ENCODE peak calls at places on chromosomes 11 and 22, in ten cellular contexts. O is heart left ventricle, G is GM13977, X is GM12865, C is IMR-90, I is HFFc6, L is tibial nerve, M is colonic mucosa, S is upper lobe of left lung, Q is epithelial cell of esophagus. P is an unnamed sample.

GRCh38 chr11:44766972-44767278 is 40.2 kb downstream of the TSPAN18 start:
- DNase-seq in I (peak), Q (no peak), X (no peak), S (no peak), G (no peak), C (peak), O (peak), L (no peak), M (no peak), P (no peak)

GRCh38 chr11:64449381-64450167 is 90.6 kb downstream of the RPS6KA4 start:
- DNase-seq in O (peak), Q (peak), M (peak), I (peak), L (no peak), G (peak), X (peak), S (peak), C (peak), P (peak)

GRCh38 chr11:59053387-59053786 is 32.7 kb upstream of the GLYATL1B start:
- DNase-seq in X (peak), L (peak), C (peak), G (no peak), M (peak), Q (peak), I (peak), S (no peak), O (peak), P (peak)

GRCh38 chr11:120722539-120722938 is 211.0 kb downstream of the GRIK4 start:
- DNase-seq in L (no peak), I (no peak), Q (no peak), X (no peak), M (no peak), O (no peak), S (no peak), G (no peak), C (no peak), P (no peak)

GRCh38 chr11:111674941-111675340 is 72.7 kb downstream of the SIK2 start:
- DNase-seq in G (no peak), C (peak), O (no peak), I (peak), L (no peak), M (no peak), S (no peak), Q (no peak), X (no peak), P (no peak)

GRCh38 chr22:42431401-42432019 is 693 bp downstream of the NFAM1 start:
- DNase-seq in G (no peak), C (no peak), S (no peak), L (no peak), X (no peak), Q (no peak), I (no peak), M (no peak), O (no peak), P (no peak)

GRCh38 chr11:87851234-87851633 is 324.0 kb downstream of the RAB38 start:
- DNase-seq in I (peak), L (no peak), S (no peak), M (no peak), G (no peak), O (no peak), X (no peak), C (peak), Q (peak), P (no peak)

GRCh38 chr11:68117896-68118470 is 3.2 kb downstream of the CHKA start:
- DNase-seq in L (no peak), M (no peak), X (no peak), I (no peak), S (no peak), C (no peak), Q (no peak), O (no peak), G (no peak), P (no peak)

GRCh38 chr11:66719111-66719872 is 9.7 kb downstream of the SPTBN2 start:
- DNase-seq in I (no peak), G (no peak), S (no peak), O (no peak), M (no peak), Q (no peak), L (no peak), X (no peak), C (no peak), P (no peak)

GRCh38 chr11:43579171-43579918 is 101.2 kb upstream of the HSD17B12 start:
- DNase-seq in X (peak), G (peak), M (no peak), S (peak), I (no peak), L (no peak), C (peak), O (no peak), Q (peak), P (no peak)

GRCh38 chr11:107384136-107384535 is 73.5 kb downstream of the CWF19L2 start:
- DNase-seq in M (no peak), G (no peak), O (no peak), L (no peak), X (no peak), Q (no peak), I (no peak), S (no peak), C (no peak), P (no peak)

GRCh38 chr11:36615829-36616228 is 17.8 kb upstream of the RAG2 start:
- DNase-seq in C (no peak), G (no peak), M (no peak), S (no peak), X (no peak), L (no peak), I (no peak), O (no peak), Q (no peak), P (no peak)

GRCh38 chr11:13954591-13954990 is 7.9 kb upstream of the SPON1 start:
- DNase-seq in I (no peak), Q (no peak), C (no peak), X (no peak), L (no peak), O (no peak), M (no peak), S (no peak), G (no peak), P (no peak)

GRCh38 chr11:94781822-94782221 is 13.7 kb downstream of the AMOTL1 start:
- DNase-seq in S (no peak), X (no peak), Q (peak), O (no peak), L (no peak), G (no peak), I (peak), C (peak), M (no peak), P (no peak)

GRCh38 chr11:115157247-115157646 is 347.0 kb downstream of the CADM1 start:
- DNase-seq in G (no peak), X (no peak), O (no peak), M (no peak), S (no peak), L (no peak), Q (no peak), C (no peak), I (no peak), P (no peak)

GRCh38 chr11:108601150-108601549 is 7.6 kb upstream of the EXPH5 start:
- DNase-seq in G (no peak), M (no peak), C (peak), L (no peak), I (peak), Q (no peak), O (no peak), S (no peak), X (no peak), P (no peak)

GRCh38 chr22:46392137-46392844 is 56.8 kb downstream of the TRMU start:
- DNase-seq in X (no peak), C (no peak), S (no peak), Q (no peak), I (no peak), O (no peak), M (no peak), G (no peak), L (no peak), P (no peak)

GRCh38 chr11:105458071-105458470 is 151.8 kb upstream of the GRIA4 start:
- DNase-seq in M (no peak), X (no peak), G (no peak), Q (no peak), L (no peak), I (no peak), S (peak), C (no peak), O (no peak), P (no peak)

GRCh38 chr11:105456950-105457349 is 152.9 kb upstream of the GRIA4 start:
- DNase-seq in C (no peak), Q (no peak), I (no peak), S (no peak), L (no peak), M (no peak), G (no peak), X (no peak), O (no peak), P (no peak)
- TF ChIP-seq CTCF in C (no peak), Q (peak), I (peak), S (no peak), L (no peak), M (no peak), G (peak), X (peak), O (no peak), P (no peak)

DNA sequence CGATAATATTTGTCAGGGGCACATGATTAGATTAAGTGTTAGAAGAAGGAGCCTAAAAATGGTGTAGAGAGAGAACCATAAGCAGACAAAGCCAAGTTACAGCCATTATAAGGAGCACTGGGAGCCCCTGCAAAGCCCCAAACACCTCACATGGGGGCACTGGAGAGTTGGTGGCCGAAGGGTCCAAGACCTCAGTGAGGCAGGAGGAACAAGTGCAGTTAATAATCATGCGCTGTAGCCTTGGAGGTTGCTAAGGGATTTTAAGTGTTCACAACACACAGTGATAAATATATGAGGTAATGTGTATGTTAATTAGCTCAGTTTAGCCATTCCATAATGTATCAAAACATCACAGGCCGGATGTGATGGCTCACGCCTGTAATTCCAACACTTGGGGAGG is 54.4 kb upstream of the JAM3 start:
- DNase-seq in Q (no peak), I (peak), G (no peak), S (no peak), L (no peak), O (peak), C (no peak), X (no peak), M (no peak), P (no peak)
- TF ChIP-seq CTCF in Q (no peak), I (peak), G (peak), S (no peak), L (no peak), O (peak), C (no peak), X (no peak), M (no peak), P (no peak)

GRCh38 chr11:71120346-71120963 is 131.9 kb downstream of the SHANK2 start:
- DNase-seq in Q (peak), M (peak), O (no peak), L (no peak), S (no peak), C (no peak), G (no peak), I (peak), X (no peak), P (peak)
- TF ChIP-seq CTCF in Q (peak), M (no peak), O (no peak), L (no peak), S (peak), C (peak), G (peak), I (no peak), X (peak), P (peak)

GRCh38 chr11:75768112-75768908 is at the start of gene DGAT2:
- DNase-seq in M (peak), S (peak), Q (peak), O (peak), C (peak), X (peak), L (peak), G (peak), I (no peak), P (peak)
- TF ChIP-seq CTCF in M (no peak), S (peak), Q (no peak), O (peak), C (peak), X (peak), L (peak), G (peak), I (no peak), P (no peak)

GRCh38 chr11:82807646-82808045 is 74.0 kb upstream of the FAM181B start:
- DNase-seq in I (no peak), O (no peak), X (no peak), Q (no peak), M (no peak), C (no peak), S (no peak), L (no peak), G (no peak), P (no peak)
- TF ChIP-seq CTCF in I (no peak), O (no peak), X (no peak), Q (no peak), M (no peak), C (no peak), S (no peak), L (no peak), G (no peak), P (no peak)

GRCh38 chr22:16956290-16956689 is 51.7 kb downstream of the GAB4 start:
- DNase-seq in M (no peak), C (no peak), I (no peak), O (no peak), L (no peak), Q (no peak), X (no peak), S (no peak), G (no peak), P (no peak)

GRCh38 chr22:16953206-16954059 is 54.6 kb downstream of the GAB4 start:
- DNase-seq in M (no peak), S (no peak), O (no peak), I (no peak), Q (no peak), G (no peak), X (no peak), L (no peak), C (no peak), P (no peak)

GRCh38 chr22:16955081-16955480 is 52.9 kb downstream of the GAB4 start:
- DNase-seq in L (no peak), O (no peak), M (no peak), Q (no peak), I (no peak), S (no peak), G (no peak), C (no peak), X (no peak), P (no peak)

GRCh38 chr22:16955678-16956210 is 52.3 kb downstream of the GAB4 start:
- DNase-seq in Q (no peak), I (no peak), L (no peak), X (peak), C (no peak), M (no peak), G (no peak), S (no peak), O (no peak), P (no peak)

GRCh38 chr22:16954060-16954403 is 54.0 kb downstream of the GAB4 start:
- DNase-seq in G (no peak), L (no peak), O (no peak), I (no peak), S (no peak), C (no peak), M (no peak), Q (no peak), X (no peak), P (no peak)
- TF ChIP-seq CTCF in G (no peak), L (no peak), O (no peak), I (no peak), S (no peak), C (no peak), M (no peak), Q (no peak), X (no peak), P (no peak)

GRCh38 chr11:116731097-116731761 is 41.6 kb downstream of the BUD13 start:
- DNase-seq in S (no peak), I (no peak), G (no peak), M (no peak), L (no peak), Q (no peak), X (no peak), C (peak), O (no peak), P (no peak)
- TF ChIP-seq CTCF in S (no peak), I (no peak), G (no peak), M (no peak), L (no peak), Q (no peak), X (no peak), C (no peak), O (no peak), P (no peak)

GRCh38 chr22:26555478-26555877 is 34.5 kb downstream of the TPST2 start:
- DNase-seq in X (no peak), O (peak), I (no peak), M (no peak), Q (no peak), C (no peak), G (no peak), L (no peak), S (no peak), P (no peak)

GRCh38 chr22:26559961-26560575 is 29.9 kb downstream of the TPST2 start:
- DNase-seq in S (no peak), M (no peak), X (no peak), O (no peak), C (no peak), G (no peak), I (no peak), L (no peak), Q (no peak), P (peak)

GRCh38 chr22:26554956-26555355 is 35.0 kb downstream of the TPST2 start:
- DNase-seq in S (no peak), C (no peak), L (no peak), G (no peak), X (no peak), I (no peak), O (no peak), Q (no peak), M (no peak), P (no peak)

GRCh38 chr22:26558246-26558895 is 31.6 kb downstream of the TPST2 start:
- DNase-seq in C (peak), G (no peak), Q (no peak), X (no peak), I (no peak), O (no peak), L (no peak), S (no peak), M (no peak), P (peak)

DNA sequence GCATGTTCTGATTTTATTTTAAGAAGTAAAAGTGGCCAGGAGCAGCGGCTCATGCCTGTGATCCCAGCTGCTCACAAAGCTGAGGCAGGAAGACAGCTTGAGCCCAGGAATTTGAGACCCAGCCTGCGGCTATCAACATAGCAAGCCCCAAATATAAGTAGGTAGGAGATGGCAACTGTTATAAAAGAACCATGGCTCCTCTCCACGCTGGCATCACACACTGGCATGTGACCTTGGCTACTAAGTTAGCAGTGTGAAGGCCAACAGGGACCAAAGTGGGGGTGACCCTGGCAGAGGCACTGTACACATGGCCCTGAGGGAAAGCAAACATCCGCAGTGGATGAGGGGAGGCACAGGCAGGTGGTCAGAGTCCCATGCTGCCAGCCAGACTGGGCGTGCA is 33.0 kb downstream of the TPST2 start:
- DNase-seq in I (no peak), G (no peak), S (no peak), L (no peak), O (peak), M (no peak), C (no peak), X (no peak), Q (no peak), P (peak)
- TF ChIP-seq CTCF in I (no peak), G (no peak), S (no peak), L (no peak), O (no peak), M (no peak), C (no peak), X (no peak), Q (no peak), P (no peak)

GRCh38 chr11:56948991-56949390 is 39.7 kb upstream of the OR5AK2 start:
- DNase-seq in X (no peak), Q (no peak), G (no peak), M (no peak), C (no peak), O (no peak), S (no peak), L (no peak), I (no peak), P (no peak)

GRCh38 chr11:56950510-56950909 is 38.2 kb upstream of the OR5AK2 start:
- DNase-seq in M (no peak), X (no peak), I (no peak), L (no peak), S (no peak), O (no peak), G (no peak), Q (peak), C (no peak), P (no peak)
- TF ChIP-seq CTCF in M (no peak), X (no peak), I (no peak), L (no peak), S (no peak), O (no peak), G (no peak), Q (peak), C (no peak), P (no peak)

DNA sequence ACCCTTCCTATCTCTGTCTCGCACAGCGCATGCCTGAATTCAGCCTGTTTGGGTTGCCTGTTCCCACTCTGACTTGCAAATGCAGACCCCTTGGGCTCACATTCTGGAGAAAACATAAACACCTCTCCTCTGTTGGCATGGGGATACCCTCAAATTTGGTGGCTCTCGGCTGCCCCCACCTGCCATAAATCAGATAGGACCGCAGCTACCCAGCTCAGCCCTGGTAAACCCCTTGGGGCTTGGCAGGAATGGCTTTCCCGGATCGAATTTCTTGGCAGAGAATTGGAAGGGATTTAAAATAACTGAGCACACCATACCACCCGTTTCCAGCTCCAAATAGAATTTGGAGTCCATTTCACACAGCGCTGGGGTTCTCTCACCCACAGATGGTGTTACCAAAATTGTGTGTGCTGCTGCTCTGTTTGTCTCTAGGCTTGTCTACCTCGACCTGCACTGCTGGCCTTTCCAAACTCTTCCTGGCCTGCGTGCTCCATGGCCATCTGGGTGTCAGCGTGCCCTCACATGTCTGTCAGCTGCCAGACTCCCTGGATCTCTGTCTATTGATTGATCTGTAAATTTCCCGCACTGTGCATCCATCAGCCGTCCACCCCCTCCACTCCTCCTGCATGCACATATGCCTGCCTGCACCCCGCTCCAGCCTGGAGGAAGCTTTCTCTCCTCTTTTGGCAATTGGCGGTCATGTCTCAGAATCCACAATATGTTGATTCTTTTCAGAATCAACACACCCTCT is 134.0 kb downstream of the NTM start:
- DNase-seq in S (no peak), M (no peak), X (no peak), C (no peak), I (no peak), Q (peak), L (no peak), O (no peak), G (no peak), P (no peak)
- TF ChIP-seq CTCF in S (no peak), M (no peak), X (no peak), C (no peak), I (peak), Q (peak), L (no peak), O (peak), G (peak), P (no peak)